ENCODE peak calls at places on chromosomes 12 and 14, in ten cellular contexts. One of them, this sample, is unnamed.

GRCh38 chr12:58596381-58596780 is 323.9 kb downstream of the LRIG3 start:
- DNase-seq in memory B cell: no peak
- DNase-seq in HS-5: no peak
- DNase-seq in cardiac fibroblast: no peak
- DNase-seq in mesothelial cell of epicardium: no peak
- DNase-seq in GM12865: no peak
- DNase-seq in ELF-1: no peak
- DNase-seq in activated T-helper 9 cell treated with anti-CD3 and anti-CD28 coated beads, Interleukin-2, amount 50 U/mL, for 16 hours: no peak
- DNase-seq in IMR-90: no peak
- DNase-seq in suprapubic skin: no peak
- DNase-seq in this sample: no peak

GRCh38 chr12:130593056-130593455 is 123.0 kb downstream of the RIMBP2 start:
- DNase-seq in memory B cell: no peak
- DNase-seq in HS-5: no peak
- DNase-seq in cardiac fibroblast: no peak
- DNase-seq in mesothelial cell of epicardium: no peak
- DNase-seq in GM12865: no peak
- DNase-seq in ELF-1: no peak
- DNase-seq in activated T-helper 9 cell treated with anti-CD3 and anti-CD28 coated beads, Interleukin-2, amount 50 U/mL, for 16 hours: no peak
- DNase-seq in IMR-90: no peak
- DNase-seq in suprapubic skin: no peak
- DNase-seq in this sample: no peak

GRCh38 chr14:92986254-92987147 is 63.6 kb downstream of the CHGA start:
- DNase-seq in memory B cell: no peak
- DNase-seq in HS-5: peak
- DNase-seq in cardiac fibroblast: peak
- DNase-seq in mesothelial cell of epicardium: no peak
- DNase-seq in GM12865: no peak
- DNase-seq in ELF-1: no peak
- DNase-seq in activated T-helper 9 cell treated with anti-CD3 and anti-CD28 coated beads, Interleukin-2, amount 50 U/mL, for 16 hours: no peak
- DNase-seq in IMR-90: peak
- DNase-seq in suprapubic skin: no peak
- DNase-seq in this sample: peak

GRCh38 chr14:77184396-77185092 is 2.9 kb downstream of the TMEM63C start:
- DNase-seq in memory B cell: no peak
- DNase-seq in HS-5: no peak
- DNase-seq in cardiac fibroblast: no peak
- DNase-seq in mesothelial cell of epicardium: no peak
- DNase-seq in GM12865: no peak
- DNase-seq in ELF-1: no peak
- DNase-seq in activated T-helper 9 cell treated with anti-CD3 and anti-CD28 coated beads, Interleukin-2, amount 50 U/mL, for 16 hours: no peak
- DNase-seq in IMR-90: no peak
- DNase-seq in suprapubic skin: no peak
- DNase-seq in this sample: no peak

GRCh38 chr12:122753213-122753571 is 568 bp downstream of the DENR start:
- DNase-seq in memory B cell: no peak
- DNase-seq in HS-5: no peak
- DNase-seq in cardiac fibroblast: no peak
- DNase-seq in mesothelial cell of epicardium: no peak
- DNase-seq in GM12865: peak
- DNase-seq in ELF-1: no peak
- DNase-seq in activated T-helper 9 cell treated with anti-CD3 and anti-CD28 coated beads, Interleukin-2, amount 50 U/mL, for 16 hours: no peak
- DNase-seq in IMR-90: no peak
- DNase-seq in suprapubic skin: no peak
- DNase-seq in this sample: no peak

GRCh38 chr12:66290716-66291200 is 11.5 kb upstream of the HELB start:
- DNase-seq in memory B cell: no peak
- DNase-seq in HS-5: no peak
- DNase-seq in cardiac fibroblast: no peak
- DNase-seq in mesothelial cell of epicardium: no peak
- DNase-seq in GM12865: no peak
- DNase-seq in ELF-1: no peak
- DNase-seq in activated T-helper 9 cell treated with anti-CD3 and anti-CD28 coated beads, Interleukin-2, amount 50 U/mL, for 16 hours: no peak
- DNase-seq in IMR-90: no peak
- DNase-seq in suprapubic skin: no peak
- DNase-seq in this sample: no peak

GRCh38 chr12:45246202-45246601 is 30.3 kb downstream of the ANO6 start:
- DNase-seq in memory B cell: no peak
- DNase-seq in HS-5: no peak
- DNase-seq in cardiac fibroblast: no peak
- DNase-seq in mesothelial cell of epicardium: no peak
- DNase-seq in GM12865: no peak
- DNase-seq in ELF-1: no peak
- DNase-seq in activated T-helper 9 cell treated with anti-CD3 and anti-CD28 coated beads, Interleukin-2, amount 50 U/mL, for 16 hours: no peak
- DNase-seq in IMR-90: peak
- DNase-seq in suprapubic skin: no peak
- DNase-seq in this sample: peak

GRCh38 chr12:47770086-47770726 is 2.8 kb upstream of the SLC48A1 start:
- DNase-seq in memory B cell: no peak
- DNase-seq in HS-5: no peak
- DNase-seq in cardiac fibroblast: peak
- DNase-seq in mesothelial cell of epicardium: no peak
- DNase-seq in GM12865: no peak
- DNase-seq in ELF-1: no peak
- DNase-seq in activated T-helper 9 cell treated with anti-CD3 and anti-CD28 coated beads, Interleukin-2, amount 50 U/mL, for 16 hours: no peak
- DNase-seq in IMR-90: peak
- DNase-seq in suprapubic skin: no peak
- DNase-seq in this sample: peak

GRCh38 chr14:89667983-89668382 is 250.9 kb upstream of the FOXN3 start:
- DNase-seq in memory B cell: no peak
- DNase-seq in HS-5: no peak
- DNase-seq in cardiac fibroblast: no peak
- DNase-seq in mesothelial cell of epicardium: no peak
- DNase-seq in GM12865: no peak
- DNase-seq in ELF-1: no peak
- DNase-seq in activated T-helper 9 cell treated with anti-CD3 and anti-CD28 coated beads, Interleukin-2, amount 50 U/mL, for 16 hours: no peak
- DNase-seq in IMR-90: peak
- DNase-seq in suprapubic skin: no peak
- DNase-seq in this sample: peak

GRCh38 chr12:30753233-30753632 is 1.5 kb downstream of the CAPRIN2 start:
- DNase-seq in memory B cell: no peak
- DNase-seq in HS-5: peak
- DNase-seq in cardiac fibroblast: peak
- DNase-seq in mesothelial cell of epicardium: no peak
- DNase-seq in GM12865: peak
- DNase-seq in ELF-1: peak
- DNase-seq in activated T-helper 9 cell treated with anti-CD3 and anti-CD28 coated beads, Interleukin-2, amount 50 U/mL, for 16 hours: no peak
- DNase-seq in IMR-90: peak
- DNase-seq in suprapubic skin: no peak
- DNase-seq in this sample: peak

GRCh38 chr12:109925185-109925835 is 25.2 kb downstream of the TCHP start:
- DNase-seq in memory B cell: no peak
- DNase-seq in HS-5: no peak
- DNase-seq in cardiac fibroblast: no peak
- DNase-seq in mesothelial cell of epicardium: no peak
- DNase-seq in GM12865: no peak
- DNase-seq in ELF-1: no peak
- DNase-seq in activated T-helper 9 cell treated with anti-CD3 and anti-CD28 coated beads, Interleukin-2, amount 50 U/mL, for 16 hours: no peak
- DNase-seq in IMR-90: no peak
- DNase-seq in suprapubic skin: no peak
- DNase-seq in this sample: no peak

GRCh38 chr12:12719496-12719895 is 2.3 kb downstream of the CDKN1B start:
- DNase-seq in memory B cell: no peak
- DNase-seq in HS-5: no peak
- DNase-seq in cardiac fibroblast: peak
- DNase-seq in mesothelial cell of epicardium: no peak
- DNase-seq in GM12865: peak
- DNase-seq in ELF-1: no peak
- DNase-seq in activated T-helper 9 cell treated with anti-CD3 and anti-CD28 coated beads, Interleukin-2, amount 50 U/mL, for 16 hours: no peak
- DNase-seq in IMR-90: no peak
- DNase-seq in suprapubic skin: no peak
- DNase-seq in this sample: no peak

GRCh38 chr12:120145164-120145563 is 28.6 kb upstream of the RAB35 start:
- DNase-seq in memory B cell: no peak
- DNase-seq in HS-5: no peak
- DNase-seq in cardiac fibroblast: no peak
- DNase-seq in mesothelial cell of epicardium: no peak
- DNase-seq in GM12865: no peak
- DNase-seq in ELF-1: no peak
- DNase-seq in activated T-helper 9 cell treated with anti-CD3 and anti-CD28 coated beads, Interleukin-2, amount 50 U/mL, for 16 hours: no peak
- DNase-seq in IMR-90: no peak
- DNase-seq in suprapubic skin: no peak
- DNase-seq in this sample: no peak

GRCh38 chr12:130704606-130705005 is 11.5 kb downstream of the RIMBP2 start:
- DNase-seq in memory B cell: no peak
- DNase-seq in HS-5: no peak
- DNase-seq in cardiac fibroblast: no peak
- DNase-seq in mesothelial cell of epicardium: no peak
- DNase-seq in GM12865: no peak
- DNase-seq in ELF-1: no peak
- DNase-seq in activated T-helper 9 cell treated with anti-CD3 and anti-CD28 coated beads, Interleukin-2, amount 50 U/mL, for 16 hours: no peak
- DNase-seq in IMR-90: no peak
- DNase-seq in suprapubic skin: no peak
- DNase-seq in this sample: no peak

GRCh38 chr12:76040461-76040860 is 8.9 kb upstream of the PHLDA1 start:
- DNase-seq in memory B cell: no peak
- DNase-seq in HS-5: no peak
- DNase-seq in cardiac fibroblast: no peak
- DNase-seq in mesothelial cell of epicardium: no peak
- DNase-seq in GM12865: no peak
- DNase-seq in ELF-1: no peak
- DNase-seq in activated T-helper 9 cell treated with anti-CD3 and anti-CD28 coated beads, Interleukin-2, amount 50 U/mL, for 16 hours: no peak
- DNase-seq in IMR-90: no peak
- DNase-seq in suprapubic skin: no peak
- DNase-seq in this sample: no peak

GRCh38 chr12:112179936-112180335 is 54.6 kb downstream of the TRAFD1 start:
- DNase-seq in memory B cell: no peak
- DNase-seq in HS-5: no peak
- DNase-seq in cardiac fibroblast: no peak
- DNase-seq in mesothelial cell of epicardium: no peak
- DNase-seq in GM12865: no peak
- DNase-seq in ELF-1: no peak
- DNase-seq in activated T-helper 9 cell treated with anti-CD3 and anti-CD28 coated beads, Interleukin-2, amount 50 U/mL, for 16 hours: no peak
- DNase-seq in IMR-90: no peak
- DNase-seq in suprapubic skin: peak
- DNase-seq in this sample: no peak